ENCODE peak calls at places on chromosomes 11 and 22, in nine cellular contexts. X is AG09319, Z is endothelial cell, Q is cardiac fibroblast, T is fibroblast of pulmonary artery, S is prostate gland, H is WERI-Rb-1, F is colonic mucosa, P is Calu3. R is an unnamed sample.
A peak's percentile ranks its signal among the peaks of the same experiment; 100 is the strongest.

GRCh38 chr11:72353861-72354260 is 80.5 kb downstream of the CLPB start:
- DNase-seq in X (no peak), Z (peak; percentile 16), Q (peak; percentile 26), T (peak; percentile 28), S (no peak), H (peak; percentile 65), F (no peak), P (peak; percentile 38), R (no peak)

GRCh38 chr11:62402226-62402625 is 16.6 kb upstream of the SCGB1A1 start:
- DNase-seq in X (no peak), Z (no peak), Q (no peak), T (no peak), S (no peak), H (no peak), F (peak; percentile 61), P (no peak), R (no peak)

GRCh38 chr22:35312198-35313059 is 12.7 kb downstream of the TOM1 start:
- DNase-seq in X (no peak), Z (no peak), Q (peak; percentile 69), T (no peak), S (no peak), H (no peak), F (peak; percentile 79), P (peak; percentile 80), R (peak; percentile 95)

GRCh38 chr11:120186799-120187591 is 23.8 kb upstream of the OAF start:
- DNase-seq in X (no peak), Z (no peak), Q (no peak), T (no peak), S (no peak), H (no peak), F (peak; percentile 78), P (no peak), R (no peak)

GRCh38 chr11:79919340-79919739 is 478.5 kb upstream of the TENM4 start:
- DNase-seq in X (no peak), Z (no peak), Q (no peak), T (no peak), S (no peak), H (no peak), F (peak; percentile 24), P (no peak), R (no peak)

GRCh38 chr22:24236656-24237055 is 8.2 kb downstream of the GGT5 start:
- DNase-seq in X (peak; percentile 30), Z (no peak), Q (no peak), T (no peak), S (no peak), H (no peak), F (no peak), P (no peak), R (no peak)

GRCh38 chr22:43152001-43152354 is 619 bp downstream of the TSPO start:
- DNase-seq in X (no peak), Z (no peak), Q (no peak), T (no peak), S (no peak), H (no peak), F (no peak), P (no peak), R (no peak)

GRCh38 chr22:27480487-27480886 is 321.1 kb downstream of the MN1 start:
- DNase-seq in X (no peak), Z (no peak), Q (no peak), T (no peak), S (no peak), H (no peak), F (no peak), P (peak; percentile 76), R (no peak)

GRCh38 chr22:28249402-28249801 is 330.3 kb upstream of the PITPNB start:
- DNase-seq in X (no peak), Z (no peak), Q (no peak), T (no peak), S (no peak), H (no peak), F (no peak), P (no peak), R (no peak)

GRCh38 chr11:363948-364761 is 5.1 kb upstream of the B4GALNT4 start:
- DNase-seq in X (no peak), Z (no peak), Q (peak; percentile 34), T (peak; percentile 13), S (peak; percentile 43), H (peak; percentile 87), F (peak; percentile 75), P (peak; percentile 75), R (no peak)

GRCh38 chr11:129278586-129279319 is 86.6 kb upstream of the ARHGAP32 start:
- DNase-seq in X (no peak), Z (peak; percentile 21), Q (no peak), T (no peak), S (no peak), H (peak; percentile 13), F (no peak), P (peak; percentile 30), R (no peak)

GRCh38 chr11:64060861-64061444 is 25.2 kb downstream of the FLRT1 start:
- DNase-seq in X (no peak), Z (peak; percentile 70), Q (peak; percentile 9), T (peak; percentile 14), S (no peak), H (peak; percentile 89), F (peak; percentile 38), P (peak; percentile 54), R (no peak)

GRCh38 chr11:62242021-62242420 is at the start of gene SCGB1D2:
- DNase-seq in X (no peak), Z (no peak), Q (no peak), T (no peak), S (peak; percentile 93), H (no peak), F (no peak), P (peak; percentile 2), R (no peak)

DNA sequence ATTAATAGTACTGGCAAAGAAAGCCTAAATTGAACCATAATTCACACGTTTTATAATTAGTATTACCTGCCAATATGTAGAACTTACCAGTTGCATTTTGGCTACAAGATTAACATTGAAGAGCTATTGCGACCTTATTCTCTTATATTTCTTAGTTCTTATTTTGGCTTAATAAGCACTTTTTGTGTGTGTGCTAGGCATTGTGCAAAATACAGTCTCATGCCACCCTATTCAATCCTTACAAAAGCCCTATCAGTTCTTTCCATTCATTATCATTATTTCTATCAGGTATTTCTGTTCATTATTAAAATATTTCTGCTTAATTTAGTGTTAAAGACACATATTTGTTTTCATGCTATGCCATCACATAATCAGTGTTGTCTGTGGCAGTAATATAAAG is 41.2 kb downstream of the MAML2 start:
- DNase-seq in X (no peak), Z (no peak), Q (no peak), T (no peak), S (no peak), H (no peak), F (no peak), P (no peak), R (no peak)
- TF ChIP-seq CTCF in X (no peak), Z (no peak), Q (no peak), T (no peak), S (no peak), H (no peak), F (no peak), P (no peak), R (no peak)

GRCh38 chr11:94493146-94493442 is 550 bp downstream of the MRE11 start:
- DNase-seq in X (no peak), Z (no peak), Q (peak; percentile 13), T (no peak), S (no peak), H (no peak), F (no peak), P (no peak), R (no peak)

GRCh38 chr11:94493443-94494199 is at the start of the genes ANKRD49 and MRE11:
- DNase-seq in X (peak; percentile 96), Z (peak; percentile 96), Q (peak; percentile 99), T (peak; percentile 98), S (peak; percentile 98), H (peak; percentile 97), F (peak; percentile 98), P (peak; percentile 93), R (peak; percentile 90)

DNA sequence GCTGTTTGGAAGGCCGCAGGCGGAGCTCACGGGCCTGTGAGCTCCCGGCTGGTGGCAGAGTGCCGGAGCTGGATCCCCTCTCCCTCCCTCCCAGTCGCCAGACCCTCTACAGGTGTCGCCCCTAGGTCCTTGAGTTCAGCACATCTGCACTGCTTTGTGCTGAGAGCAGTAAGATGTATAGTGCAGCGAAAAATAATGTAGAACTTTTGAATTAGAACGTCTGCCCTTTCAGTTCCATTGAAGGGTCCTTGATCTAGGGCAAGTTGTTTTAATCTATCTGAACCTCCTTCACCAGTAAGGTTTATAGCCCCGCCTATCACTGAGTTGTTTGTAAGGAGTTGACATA is 389 bp downstream of the ANKRD49 start:
- DNase-seq in X (no peak), Z (no peak), Q (peak; percentile 28), T (no peak), S (no peak), H (no peak), F (no peak), P (no peak), R (no peak)
- TF ChIP-seq CTCF in X (no peak), Z (no peak), Q (no peak), T (no peak), S (no peak), H (no peak), F (no peak), P (no peak), R (no peak)

GRCh38 chr22:50014053-50014501 is 1.5 kb upstream of the IL17REL start:
- DNase-seq in X (no peak), Z (no peak), Q (no peak), T (no peak), S (no peak), H (peak; percentile 44), F (no peak), P (no peak), R (no peak)

GRCh38 chr22:50015451-50016307 is 3.1 kb upstream of the IL17REL start:
- DNase-seq in X (no peak), Z (no peak), Q (no peak), T (no peak), S (no peak), H (peak; percentile 7), F (no peak), P (no peak), R (no peak)

GRCh38 chr22:50016988-50017700 is 4.6 kb upstream of the IL17REL start:
- DNase-seq in X (no peak), Z (no peak), Q (no peak), T (peak; percentile 37), S (no peak), H (peak; percentile 10), F (no peak), P (peak; percentile 79), R (no peak)

GRCh38 chr22:50016308-50016987 is 3.9 kb upstream of the IL17REL start:
- DNase-seq in X (no peak), Z (peak; percentile 3), Q (no peak), T (no peak), S (no peak), H (no peak), F (no peak), P (no peak), R (no peak)

GRCh38 chr22:50014655-50015401 is 2.3 kb upstream of the IL17REL start:
- DNase-seq in X (no peak), Z (peak; percentile 5), Q (no peak), T (no peak), S (no peak), H (peak; percentile 6), F (no peak), P (no peak), R (no peak)
- TF ChIP-seq CTCF in X (no peak), Z (no peak), Q (no peak), T (no peak), S (no peak), H (no peak), F (no peak), P (no peak), R (no peak)

DNA sequence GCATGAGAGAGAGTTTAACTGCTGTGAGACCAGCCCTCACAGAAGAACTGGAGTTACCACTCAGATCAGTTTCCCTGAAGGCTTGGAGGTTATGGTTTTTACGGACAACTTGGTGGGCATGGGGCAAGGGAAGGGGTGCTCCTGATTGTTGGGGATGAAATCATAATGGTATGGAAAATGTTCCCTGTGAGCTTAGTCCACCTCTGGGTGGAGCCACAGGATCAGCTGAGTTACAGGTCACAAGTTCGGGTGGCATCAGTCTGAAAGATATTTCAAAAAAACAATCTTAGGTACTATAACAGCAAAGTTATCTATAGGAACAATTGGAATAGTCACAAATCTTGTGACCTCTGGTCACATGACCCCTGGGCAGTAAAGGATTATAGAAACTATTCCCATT is 162.9 kb downstream of the DLG2 start:
- DNase-seq in X (no peak), Z (no peak), Q (no peak), T (no peak), S (no peak), H (no peak), F (no peak), P (no peak), R (no peak)
- TF ChIP-seq CTCF in X (no peak), Z (no peak), Q (no peak), T (no peak), S (no peak), H (peak; percentile 15), F (no peak), P (no peak), R (no peak)

R was measured in retinal pigment epithelial cell.